ENCODE peak calls at places on chromosome 21, in seven cellular contexts. One of them, this sample, is unnamed.

GRCh38 chr21:41762753-41763152 is 4.1 kb downstream of the RIPK4 start:
- DNase-seq in A549: no peak
- DNase-seq in IMR-90: no peak
- DNase-seq in stomach: no peak
- DNase-seq in right lobe of liver: no peak
- DNase-seq in tibial nerve: no peak
- DNase-seq in adrenal gland: no peak
- DNase-seq in this sample: no peak

GRCh38 chr21:35850029-35850428 is 210.3 kb downstream of the SETD4 start:
- DNase-seq in A549: no peak
- DNase-seq in IMR-90: peak; percentile 82
- DNase-seq in stomach: no peak
- DNase-seq in right lobe of liver: no peak
- DNase-seq in tibial nerve: peak; percentile 29
- DNase-seq in adrenal gland: no peak
- DNase-seq in this sample: no peak

GRCh38 chr21:41926068-41926806 is 27.6 kb downstream of the C2CD2 start:
- DNase-seq in A549: no peak
- DNase-seq in IMR-90: peak; percentile 66
- DNase-seq in stomach: peak; percentile 44
- DNase-seq in right lobe of liver: no peak
- DNase-seq in tibial nerve: no peak
- DNase-seq in adrenal gland: peak; percentile 19
- DNase-seq in this sample: no peak

GRCh38 chr21:35932232-35932911 is 128.0 kb downstream of the SETD4 start:
- DNase-seq in A549: no peak
- DNase-seq in IMR-90: peak; percentile 95
- DNase-seq in stomach: no peak
- DNase-seq in right lobe of liver: no peak
- DNase-seq in tibial nerve: peak; percentile 52
- DNase-seq in adrenal gland: peak; percentile 70
- DNase-seq in this sample: no peak

GRCh38 chr21:29024474-29025327 is at the start of gene USP16:
- DNase-seq in A549: peak; percentile 94
- DNase-seq in IMR-90: peak; percentile 99
- DNase-seq in stomach: peak; percentile 95
- DNase-seq in right lobe of liver: peak; percentile 96
- DNase-seq in tibial nerve: peak; percentile 95
- DNase-seq in adrenal gland: peak; percentile 98
- DNase-seq in this sample: peak; percentile 98

GRCh38 chr21:20994790-20995189 is 3.4 kb upstream of the NCAM2 start:
- DNase-seq in A549: no peak
- DNase-seq in IMR-90: no peak
- DNase-seq in stomach: no peak
- DNase-seq in right lobe of liver: no peak
- DNase-seq in tibial nerve: no peak
- DNase-seq in adrenal gland: no peak
- DNase-seq in this sample: no peak

GRCh38 chr21:38861989-38862683 is 56.4 kb downstream of the ETS2 start:
- DNase-seq in A549: no peak
- DNase-seq in IMR-90: no peak
- DNase-seq in stomach: no peak
- DNase-seq in right lobe of liver: no peak
- DNase-seq in tibial nerve: no peak
- DNase-seq in adrenal gland: no peak
- DNase-seq in this sample: no peak

GRCh38 chr21:14260459-14260764 is 44.5 kb downstream of the RBM11 start:
- DNase-seq in A549: no peak
- DNase-seq in IMR-90: no peak
- DNase-seq in stomach: no peak
- DNase-seq in right lobe of liver: no peak
- DNase-seq in tibial nerve: no peak
- DNase-seq in adrenal gland: no peak
- DNase-seq in this sample: no peak

GRCh38 chr21:36135391-36136094 is 664 bp downstream of the CBR3 start:
- DNase-seq in A549: peak; percentile 34
- DNase-seq in IMR-90: peak; percentile 83
- DNase-seq in stomach: peak; percentile 55
- DNase-seq in right lobe of liver: peak; percentile 60
- DNase-seq in tibial nerve: peak; percentile 61
- DNase-seq in adrenal gland: peak; percentile 67
- DNase-seq in this sample: peak; percentile 62

GRCh38 chr21:14977814-14978213 is 87.0 kb downstream of the NRIP1 start:
- DNase-seq in A549: no peak
- DNase-seq in IMR-90: no peak
- DNase-seq in stomach: no peak
- DNase-seq in right lobe of liver: no peak
- DNase-seq in tibial nerve: no peak
- DNase-seq in adrenal gland: no peak
- DNase-seq in this sample: no peak

GRCh38 chr21:28745131-28746055 is 247.3 kb downstream of the LTN1 start:
- DNase-seq in A549: peak; percentile 10
- DNase-seq in IMR-90: peak; percentile 94
- DNase-seq in stomach: peak; percentile 66
- DNase-seq in right lobe of liver: peak; percentile 76
- DNase-seq in tibial nerve: peak; percentile 74
- DNase-seq in adrenal gland: peak; percentile 79
- DNase-seq in this sample: peak; percentile 53

GRCh38 chr21:33058468-33059318 is 11.2 kb upstream of the OLIG1 start:
- DNase-seq in A549: no peak
- DNase-seq in IMR-90: no peak
- DNase-seq in stomach: no peak
- DNase-seq in right lobe of liver: peak; percentile 88
- DNase-seq in tibial nerve: no peak
- DNase-seq in adrenal gland: peak; percentile 81
- DNase-seq in this sample: no peak

GRCh38 chr21:16624468-16625102 is 888.3 kb upstream of the CXADR start:
- DNase-seq in A549: no peak
- DNase-seq in IMR-90: no peak
- DNase-seq in stomach: no peak
- DNase-seq in right lobe of liver: no peak
- DNase-seq in tibial nerve: no peak
- DNase-seq in adrenal gland: no peak
- DNase-seq in this sample: no peak

GRCh38 chr21:38596264-38597042 is 98.2 kb upstream of the ERG start:
- DNase-seq in A549: no peak
- DNase-seq in IMR-90: no peak
- DNase-seq in stomach: no peak
- DNase-seq in right lobe of liver: no peak
- DNase-seq in tibial nerve: no peak
- DNase-seq in adrenal gland: no peak
- DNase-seq in this sample: no peak

GRCh38 chr21:17343055-17343454 is 169.8 kb upstream of the CXADR start:
- DNase-seq in A549: no peak
- DNase-seq in IMR-90: peak; percentile 13
- DNase-seq in stomach: no peak
- DNase-seq in right lobe of liver: no peak
- DNase-seq in tibial nerve: no peak
- DNase-seq in adrenal gland: no peak
- DNase-seq in this sample: no peak

GRCh38 chr21:42614811-42615342 is 38.5 kb upstream of the PDE9A start:
- DNase-seq in A549: peak; percentile 25
- DNase-seq in IMR-90: no peak
- DNase-seq in stomach: peak; percentile 49
- DNase-seq in right lobe of liver: peak; percentile 76
- DNase-seq in tibial nerve: no peak
- DNase-seq in adrenal gland: no peak
- DNase-seq in this sample: no peak

GRCh38 chr21:36034211-36034913 is 26.0 kb downstream of the SETD4 start:
- DNase-seq in A549: no peak
- DNase-seq in IMR-90: no peak
- DNase-seq in stomach: no peak
- DNase-seq in right lobe of liver: no peak
- DNase-seq in tibial nerve: no peak
- DNase-seq in adrenal gland: no peak
- DNase-seq in this sample: no peak

GRCh38 chr21:29885491-29885890 is 54.3 kb downstream of the GRIK1 start:
- DNase-seq in A549: no peak
- DNase-seq in IMR-90: no peak
- DNase-seq in stomach: no peak
- DNase-seq in right lobe of liver: no peak
- DNase-seq in tibial nerve: no peak
- DNase-seq in adrenal gland: no peak
- DNase-seq in this sample: no peak

GRCh38 chr21:14491269-14491681 is 54.8 kb downstream of the SAMSN1 start:
- DNase-seq in A549: no peak
- DNase-seq in IMR-90: no peak
- DNase-seq in stomach: no peak
- DNase-seq in right lobe of liver: no peak
- DNase-seq in tibial nerve: no peak
- DNase-seq in adrenal gland: no peak
- DNase-seq in this sample: no peak

GRCh38 chr21:45287438-45288391 is at the start of gene POFUT2:
- DNase-seq in A549: peak; percentile 83
- DNase-seq in IMR-90: peak; percentile 92
- DNase-seq in stomach: peak; percentile 99
- DNase-seq in right lobe of liver: peak; percentile 98
- DNase-seq in tibial nerve: peak; percentile 93
- DNase-seq in adrenal gland: peak; percentile 97
- DNase-seq in this sample: peak; percentile 95
- TF ChIP-seq POLR2A in A549: peak; percentile 66
- TF ChIP-seq POLR2A in IMR-90: peak; percentile 96
- TF ChIP-seq POLR2A in stomach: peak; percentile 73
- TF ChIP-seq POLR2A in right lobe of liver: peak; percentile 87
- TF ChIP-seq POLR2A in tibial nerve: peak; percentile 70
- TF ChIP-seq POLR2A in adrenal gland: peak; percentile 90
- TF ChIP-seq POLR2A in this sample: peak; percentile 92

GRCh38 chr21:31924548-31924947 is 51.7 kb downstream of the HUNK start:
- DNase-seq in A549: no peak
- DNase-seq in IMR-90: no peak
- DNase-seq in stomach: no peak
- DNase-seq in right lobe of liver: no peak
- DNase-seq in tibial nerve: no peak
- DNase-seq in adrenal gland: no peak
- DNase-seq in this sample: no peak

GRCh38 chr21:31930001-31930400 is 57.2 kb downstream of the HUNK start:
- DNase-seq in A549: no peak
- DNase-seq in IMR-90: no peak
- DNase-seq in stomach: no peak
- DNase-seq in right lobe of liver: no peak
- DNase-seq in tibial nerve: no peak
- DNase-seq in adrenal gland: no peak
- DNase-seq in this sample: no peak

GRCh38 chr21:31926498-31926897 is 53.7 kb downstream of the HUNK start:
- DNase-seq in A549: no peak
- DNase-seq in IMR-90: no peak
- DNase-seq in stomach: no peak
- DNase-seq in right lobe of liver: no peak
- DNase-seq in tibial nerve: no peak
- DNase-seq in adrenal gland: no peak
- DNase-seq in this sample: no peak

GRCh38 chr21:31929548-31929947 is 56.7 kb downstream of the HUNK start:
- DNase-seq in A549: no peak
- DNase-seq in IMR-90: no peak
- DNase-seq in stomach: no peak
- DNase-seq in right lobe of liver: no peak
- DNase-seq in tibial nerve: no peak
- DNase-seq in adrenal gland: no peak
- DNase-seq in this sample: no peak

DNA sequence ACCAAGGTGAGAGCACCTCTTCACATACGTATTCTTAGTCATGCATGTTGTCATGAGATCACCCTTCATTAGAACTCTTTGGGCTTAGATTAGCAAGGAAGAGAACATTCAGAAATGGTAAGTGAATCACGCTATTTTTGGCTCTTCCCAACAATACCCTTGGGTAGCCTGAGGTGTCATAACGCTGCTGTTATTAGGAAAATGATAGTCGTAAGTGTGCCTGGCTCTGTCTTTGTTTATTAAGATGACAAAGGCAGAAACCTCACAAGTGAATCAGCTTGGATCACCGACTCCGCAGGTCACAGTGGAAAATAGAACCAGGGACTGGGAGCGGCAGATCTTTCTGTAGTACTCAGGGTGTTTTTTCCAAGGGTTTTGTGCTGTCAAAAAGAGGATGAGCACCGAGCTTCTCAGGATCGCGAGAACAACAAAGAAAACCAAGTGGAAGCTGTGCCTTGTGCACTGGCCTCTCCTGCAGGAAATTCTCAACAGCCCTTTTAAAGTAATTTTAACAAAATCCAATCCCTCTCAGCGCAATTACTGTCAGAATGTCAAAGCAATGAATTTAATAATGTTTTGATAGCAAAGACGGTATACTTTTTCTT is 55.2 kb downstream of the HUNK start:
- DNase-seq in A549: no peak
- DNase-seq in IMR-90: peak; percentile 25
- DNase-seq in stomach: no peak
- DNase-seq in right lobe of liver: no peak
- DNase-seq in tibial nerve: no peak
- DNase-seq in adrenal gland: no peak
- DNase-seq in this sample: no peak
- H3K27ac ChIP-seq in A549: no peak overlapping the region
- H3K27ac ChIP-seq in IMR-90: no peak overlapping the region
- H3K27ac ChIP-seq in stomach: no peak overlapping the region
- H3K27ac ChIP-seq in right lobe of liver: no peak overlapping the region
- H3K27ac ChIP-seq in tibial nerve: no peak overlapping the region
- H3K27ac ChIP-seq in adrenal gland: no peak overlapping the region
- H3K27ac ChIP-seq in this sample: no peak overlapping the region

GRCh38 chr21:43740497-43741156 is 21.7 kb downstream of the PDXK start:
- DNase-seq in A549: peak; percentile 66
- DNase-seq in IMR-90: no peak
- DNase-seq in stomach: peak; percentile 68
- DNase-seq in right lobe of liver: no peak
- DNase-seq in tibial nerve: peak; percentile 49
- DNase-seq in adrenal gland: peak; percentile 85
- DNase-seq in this sample: peak; percentile 81
- TF ChIP-seq POLR2A in A549: no peak
- TF ChIP-seq POLR2A in IMR-90: no peak
- TF ChIP-seq POLR2A in stomach: no peak
- TF ChIP-seq POLR2A in right lobe of liver: no peak
- TF ChIP-seq POLR2A in tibial nerve: no peak
- TF ChIP-seq POLR2A in adrenal gland: no peak
- TF ChIP-seq POLR2A in this sample: peak; percentile 28

DNA sequence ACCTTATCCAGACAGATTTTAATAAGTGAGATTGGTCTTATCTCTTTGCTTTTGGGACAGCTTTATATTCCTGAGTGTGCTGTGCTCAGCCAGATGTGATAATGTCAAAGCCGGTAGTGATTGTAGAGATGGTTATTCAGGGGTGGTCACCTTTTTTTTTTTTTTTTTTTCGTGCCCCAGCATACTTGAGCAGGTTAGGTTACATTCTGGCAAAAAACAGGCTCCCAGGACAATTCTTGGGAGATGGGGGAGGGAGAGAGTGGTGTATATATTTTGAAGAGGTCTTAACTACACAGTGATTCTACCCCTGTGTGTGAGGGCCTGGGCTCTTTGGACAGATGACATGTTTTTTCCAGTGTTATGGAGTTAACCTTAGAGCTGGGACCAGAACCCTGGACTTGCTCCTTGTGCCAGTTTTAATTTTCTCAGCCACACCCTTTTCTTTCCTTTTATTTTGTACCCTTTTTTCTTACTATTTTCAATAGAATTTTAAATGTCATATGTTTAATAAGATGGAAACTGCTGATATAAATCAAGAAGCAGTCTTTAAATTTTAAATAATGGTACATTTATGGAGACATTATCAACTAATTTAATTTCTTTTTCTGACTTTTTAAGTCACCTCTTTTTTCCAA is 88.4 kb downstream of the DYRK1A start:
- DNase-seq in A549: no peak
- DNase-seq in IMR-90: no peak
- DNase-seq in stomach: no peak
- DNase-seq in right lobe of liver: no peak
- DNase-seq in tibial nerve: no peak
- DNase-seq in adrenal gland: no peak
- DNase-seq in this sample: no peak
- H3K27ac ChIP-seq in A549: peak overlapping the region; percentile 74
- H3K27ac ChIP-seq in IMR-90: no peak overlapping the region
- H3K27ac ChIP-seq in stomach: no peak overlapping the region
- H3K27ac ChIP-seq in right lobe of liver: no peak overlapping the region
- H3K27ac ChIP-seq in tibial nerve: no peak overlapping the region
- H3K27ac ChIP-seq in adrenal gland: no peak overlapping the region
- H3K27ac ChIP-seq in this sample: no peak overlapping the region

GRCh38 chr21:34668803-34669148 is at the start of gene CLIC6:
- DNase-seq in A549: no peak
- DNase-seq in IMR-90: no peak
- DNase-seq in stomach: peak; percentile 86
- DNase-seq in right lobe of liver: no peak
- DNase-seq in tibial nerve: peak; percentile 62
- DNase-seq in adrenal gland: no peak
- DNase-seq in this sample: no peak
- TF ChIP-seq POLR2A in A549: no peak
- TF ChIP-seq POLR2A in IMR-90: no peak
- TF ChIP-seq POLR2A in stomach: peak; percentile 45
- TF ChIP-seq POLR2A in right lobe of liver: no peak
- TF ChIP-seq POLR2A in tibial nerve: no peak
- TF ChIP-seq POLR2A in adrenal gland: no peak
- TF ChIP-seq POLR2A in this sample: no peak

This sample was measured in Peyer's patch.